ENCODE peak calls at places on chromosomes 13 and 19, in ten cellular contexts. One of them, this sample, is unnamed.

GRCh38 chr19:1648926-1649541 is 3.4 kb downstream of the TCF3 start:
- DNase-seq in NCI-H1092 treated with DMSO at 0.1 percent for 48 hours: no peak
- DNase-seq in Karpas-422: peak
- DNase-seq in fibroblast of pulmonary artery: no peak
- DNase-seq in tibial nerve: no peak
- DNase-seq in heart right ventricle: no peak
- DNase-seq in foreskin fibroblast: no peak
- DNase-seq in activated CD4-positive, alpha-beta T cell treated with anti-CD3 and anti-CD28 coated beads, Interleukin-2, amount 50 U/mL, for 1 hour: no peak
- DNase-seq in AG09319: no peak
- DNase-seq in GM10248: no peak
- DNase-seq in this sample: no peak

GRCh38 chr19:36079389-36079788 is 24.7 kb downstream of the WDR62 start:
- DNase-seq in NCI-H1092 treated with DMSO at 0.1 percent for 48 hours: no peak
- DNase-seq in Karpas-422: no peak
- DNase-seq in fibroblast of pulmonary artery: no peak
- DNase-seq in tibial nerve: no peak
- DNase-seq in heart right ventricle: no peak
- DNase-seq in foreskin fibroblast: no peak
- DNase-seq in activated CD4-positive, alpha-beta T cell treated with anti-CD3 and anti-CD28 coated beads, Interleukin-2, amount 50 U/mL, for 1 hour: no peak
- DNase-seq in AG09319: no peak
- DNase-seq in GM10248: no peak
- DNase-seq in this sample: no peak

GRCh38 chr19:18865973-18866799 is 29.8 kb downstream of the CERS1 start:
- DNase-seq in NCI-H1092 treated with DMSO at 0.1 percent for 48 hours: peak
- DNase-seq in Karpas-422: peak
- DNase-seq in fibroblast of pulmonary artery: peak
- DNase-seq in tibial nerve: peak
- DNase-seq in heart right ventricle: peak
- DNase-seq in foreskin fibroblast: peak
- DNase-seq in activated CD4-positive, alpha-beta T cell treated with anti-CD3 and anti-CD28 coated beads, Interleukin-2, amount 50 U/mL, for 1 hour: peak
- DNase-seq in AG09319: no peak
- DNase-seq in GM10248: peak
- DNase-seq in this sample: no peak

GRCh38 chr13:27295096-27295495 is 24.5 kb downstream of the RASL11A start:
- DNase-seq in NCI-H1092 treated with DMSO at 0.1 percent for 48 hours: no peak
- DNase-seq in Karpas-422: no peak
- DNase-seq in fibroblast of pulmonary artery: no peak
- DNase-seq in tibial nerve: no peak
- DNase-seq in heart right ventricle: no peak
- DNase-seq in foreskin fibroblast: no peak
- DNase-seq in activated CD4-positive, alpha-beta T cell treated with anti-CD3 and anti-CD28 coated beads, Interleukin-2, amount 50 U/mL, for 1 hour: no peak
- DNase-seq in AG09319: no peak
- DNase-seq in GM10248: no peak
- DNase-seq in this sample: no peak

GRCh38 chr19:5093297-5093858 is 124.5 kb downstream of the KDM4B start:
- DNase-seq in NCI-H1092 treated with DMSO at 0.1 percent for 48 hours: peak
- DNase-seq in Karpas-422: no peak
- DNase-seq in fibroblast of pulmonary artery: no peak
- DNase-seq in tibial nerve: peak
- DNase-seq in heart right ventricle: peak
- DNase-seq in foreskin fibroblast: no peak
- DNase-seq in activated CD4-positive, alpha-beta T cell treated with anti-CD3 and anti-CD28 coated beads, Interleukin-2, amount 50 U/mL, for 1 hour: no peak
- DNase-seq in AG09319: no peak
- DNase-seq in GM10248: no peak
- DNase-seq in this sample: peak

GRCh38 chr13:90943961-90944360 is 403.5 kb upstream of the MIR17HG start:
- DNase-seq in NCI-H1092 treated with DMSO at 0.1 percent for 48 hours: no peak
- DNase-seq in Karpas-422: no peak
- DNase-seq in fibroblast of pulmonary artery: no peak
- DNase-seq in tibial nerve: no peak
- DNase-seq in heart right ventricle: no peak
- DNase-seq in foreskin fibroblast: no peak
- DNase-seq in activated CD4-positive, alpha-beta T cell treated with anti-CD3 and anti-CD28 coated beads, Interleukin-2, amount 50 U/mL, for 1 hour: no peak
- DNase-seq in AG09319: no peak
- DNase-seq in GM10248: no peak
- DNase-seq in this sample: peak

GRCh38 chr19:39936020-39936419 is 1.6 kb upstream of the FCGBP start:
- DNase-seq in NCI-H1092 treated with DMSO at 0.1 percent for 48 hours: no peak
- DNase-seq in Karpas-422: no peak
- DNase-seq in fibroblast of pulmonary artery: no peak
- DNase-seq in tibial nerve: no peak
- DNase-seq in heart right ventricle: no peak
- DNase-seq in foreskin fibroblast: no peak
- DNase-seq in activated CD4-positive, alpha-beta T cell treated with anti-CD3 and anti-CD28 coated beads, Interleukin-2, amount 50 U/mL, for 1 hour: no peak
- DNase-seq in AG09319: no peak
- DNase-seq in GM10248: no peak
- DNase-seq in this sample: no peak

GRCh38 chr13:49023441-49023840 is 47.7 kb downstream of the FNDC3A start:
- DNase-seq in NCI-H1092 treated with DMSO at 0.1 percent for 48 hours: no peak
- DNase-seq in Karpas-422: peak
- DNase-seq in fibroblast of pulmonary artery: peak
- DNase-seq in tibial nerve: no peak
- DNase-seq in heart right ventricle: no peak
- DNase-seq in foreskin fibroblast: peak
- DNase-seq in activated CD4-positive, alpha-beta T cell treated with anti-CD3 and anti-CD28 coated beads, Interleukin-2, amount 50 U/mL, for 1 hour: no peak
- DNase-seq in AG09319: no peak
- DNase-seq in GM10248: no peak
- DNase-seq in this sample: no peak

GRCh38 chr19:18507021-18507726 is 14.7 kb downstream of the ELL start:
- DNase-seq in NCI-H1092 treated with DMSO at 0.1 percent for 48 hours: no peak
- DNase-seq in Karpas-422: no peak
- DNase-seq in fibroblast of pulmonary artery: no peak
- DNase-seq in tibial nerve: no peak
- DNase-seq in heart right ventricle: peak
- DNase-seq in foreskin fibroblast: no peak
- DNase-seq in activated CD4-positive, alpha-beta T cell treated with anti-CD3 and anti-CD28 coated beads, Interleukin-2, amount 50 U/mL, for 1 hour: peak
- DNase-seq in AG09319: no peak
- DNase-seq in GM10248: no peak
- DNase-seq in this sample: no peak

GRCh38 chr19:32339988-32340874 is 5.2 kb upstream of the ZNF507 start:
- DNase-seq in NCI-H1092 treated with DMSO at 0.1 percent for 48 hours: peak
- DNase-seq in Karpas-422: peak
- DNase-seq in fibroblast of pulmonary artery: peak
- DNase-seq in tibial nerve: peak
- DNase-seq in heart right ventricle: peak
- DNase-seq in foreskin fibroblast: no peak
- DNase-seq in activated CD4-positive, alpha-beta T cell treated with anti-CD3 and anti-CD28 coated beads, Interleukin-2, amount 50 U/mL, for 1 hour: peak
- DNase-seq in AG09319: no peak
- DNase-seq in GM10248: peak
- DNase-seq in this sample: peak

GRCh38 chr19:610801-611505 is 21.3 kb downstream of the HCN2 start:
- DNase-seq in NCI-H1092 treated with DMSO at 0.1 percent for 48 hours: no peak
- DNase-seq in Karpas-422: peak
- DNase-seq in fibroblast of pulmonary artery: peak
- DNase-seq in tibial nerve: peak
- DNase-seq in heart right ventricle: peak
- DNase-seq in foreskin fibroblast: peak
- DNase-seq in activated CD4-positive, alpha-beta T cell treated with anti-CD3 and anti-CD28 coated beads, Interleukin-2, amount 50 U/mL, for 1 hour: peak
- DNase-seq in AG09319: no peak
- DNase-seq in GM10248: peak
- DNase-seq in this sample: no peak

GRCh38 chr19:5128932-5129389 is 160.0 kb downstream of the KDM4B start:
- DNase-seq in NCI-H1092 treated with DMSO at 0.1 percent for 48 hours: no peak
- DNase-seq in Karpas-422: peak
- DNase-seq in fibroblast of pulmonary artery: peak
- DNase-seq in tibial nerve: peak
- DNase-seq in heart right ventricle: no peak
- DNase-seq in foreskin fibroblast: no peak
- DNase-seq in activated CD4-positive, alpha-beta T cell treated with anti-CD3 and anti-CD28 coated beads, Interleukin-2, amount 50 U/mL, for 1 hour: no peak
- DNase-seq in AG09319: no peak
- DNase-seq in GM10248: no peak
- DNase-seq in this sample: no peak

GRCh38 chr19:1206063-1206732 is 620 bp downstream of the STK11 start:
- DNase-seq in NCI-H1092 treated with DMSO at 0.1 percent for 48 hours: no peak
- DNase-seq in Karpas-422: no peak
- DNase-seq in fibroblast of pulmonary artery: no peak
- DNase-seq in tibial nerve: no peak
- DNase-seq in heart right ventricle: peak
- DNase-seq in foreskin fibroblast: no peak
- DNase-seq in activated CD4-positive, alpha-beta T cell treated with anti-CD3 and anti-CD28 coated beads, Interleukin-2, amount 50 U/mL, for 1 hour: no peak
- DNase-seq in AG09319: no peak
- DNase-seq in GM10248: no peak
- DNase-seq in this sample: no peak

This sample was measured in SHP77 treated with DMSO at 0.1 percent for 48 hours.